ENCODE peak calls at places on chromosome 22, in ten cellular contexts. One of them, this sample, is unnamed.
A peak's percentile ranks its signal among the peaks of the same experiment; 100 is the strongest.

GRCh38 chr22:44719586-44720368 is 17.8 kb downstream of the PRR5 start:
- DNase-seq in colonic mucosa: no peak
- DNase-seq in caudate nucleus: no peak
- DNase-seq in A549: no peak
- DNase-seq in upper lobe of right lung: no peak
- DNase-seq in endodermal cell: no peak
- DNase-seq in GM23248: no peak
- DNase-seq in heart left ventricle: no peak
- DNase-seq in neuronal stem cell: no peak
- DNase-seq in psoas muscle: no peak
- DNase-seq in this sample: no peak

GRCh38 chr22:32539631-32540449 is 65.2 kb downstream of the FBXO7 start:
- DNase-seq in psoas muscle: peak; percentile 62
- DNase-seq in colonic mucosa: peak; percentile 44
- DNase-seq in A549: peak; percentile 16
- DNase-seq in heart left ventricle: peak; percentile 69
- DNase-seq in neuronal stem cell: no peak
- DNase-seq in caudate nucleus: no peak
- DNase-seq in GM23248: no peak
- DNase-seq in endodermal cell: no peak
- DNase-seq in upper lobe of right lung: no peak
- DNase-seq in this sample: no peak

GRCh38 chr22:46010951-46011626 is 34.1 kb upstream of the WNT7B start:
- DNase-seq in psoas muscle: peak; percentile 61
- DNase-seq in caudate nucleus: peak; percentile 81
- DNase-seq in neuronal stem cell: no peak
- DNase-seq in GM23248: no peak
- DNase-seq in colonic mucosa: no peak
- DNase-seq in A549: no peak
- DNase-seq in heart left ventricle: peak; percentile 21
- DNase-seq in endodermal cell: no peak
- DNase-seq in upper lobe of right lung: peak; percentile 62
- DNase-seq in this sample: peak; percentile 88

GRCh38 chr22:29096736-29097669 is 24.2 kb downstream of the KREMEN1 start:
- DNase-seq in A549: no peak
- DNase-seq in upper lobe of right lung: no peak
- DNase-seq in endodermal cell: peak; percentile 51
- DNase-seq in caudate nucleus: no peak
- DNase-seq in heart left ventricle: peak; percentile 36
- DNase-seq in psoas muscle: no peak
- DNase-seq in GM23248: no peak
- DNase-seq in neuronal stem cell: no peak
- DNase-seq in colonic mucosa: peak; percentile 41
- DNase-seq in this sample: no peak

GRCh38 chr22:46055176-46055850 is 78.4 kb upstream of the WNT7B start:
- DNase-seq in upper lobe of right lung: peak; percentile 75
- DNase-seq in A549: no peak
- DNase-seq in psoas muscle: peak; percentile 86
- DNase-seq in neuronal stem cell: no peak
- DNase-seq in GM23248: peak; percentile 72
- DNase-seq in heart left ventricle: peak; percentile 41
- DNase-seq in caudate nucleus: no peak
- DNase-seq in endodermal cell: peak; percentile 28
- DNase-seq in colonic mucosa: peak; percentile 78
- DNase-seq in this sample: no peak

GRCh38 chr22:50730941-50731661 is 6.9 kb upstream of the ACR start:
- DNase-seq in heart left ventricle: peak; percentile 40
- DNase-seq in upper lobe of right lung: peak; percentile 69
- DNase-seq in neuronal stem cell: no peak
- DNase-seq in psoas muscle: peak; percentile 37
- DNase-seq in endodermal cell: no peak
- DNase-seq in colonic mucosa: no peak
- DNase-seq in GM23248: peak; percentile 47
- DNase-seq in caudate nucleus: no peak
- DNase-seq in A549: no peak
- DNase-seq in this sample: no peak

GRCh38 chr22:24033731-24034130 is 22.6 kb downstream of the CABIN1 start:
- DNase-seq in upper lobe of right lung: no peak
- DNase-seq in heart left ventricle: no peak
- DNase-seq in A549: no peak
- DNase-seq in GM23248: no peak
- DNase-seq in colonic mucosa: no peak
- DNase-seq in caudate nucleus: no peak
- DNase-seq in endodermal cell: peak; percentile 25
- DNase-seq in psoas muscle: no peak
- DNase-seq in neuronal stem cell: no peak
- DNase-seq in this sample: no peak

GRCh38 chr22:36612458-36612857 is 83.5 kb upstream of the EIF3D start:
- DNase-seq in colonic mucosa: no peak
- DNase-seq in neuronal stem cell: no peak
- DNase-seq in heart left ventricle: no peak
- DNase-seq in GM23248: peak; percentile 86
- DNase-seq in upper lobe of right lung: no peak
- DNase-seq in endodermal cell: no peak
- DNase-seq in caudate nucleus: no peak
- DNase-seq in psoas muscle: no peak
- DNase-seq in A549: no peak
- DNase-seq in this sample: no peak

GRCh38 chr22:39234867-39235687 is 9.7 kb downstream of the PDGFB start:
- DNase-seq in GM23248: no peak
- DNase-seq in caudate nucleus: no peak
- DNase-seq in A549: no peak
- DNase-seq in endodermal cell: no peak
- DNase-seq in colonic mucosa: peak; percentile 76
- DNase-seq in upper lobe of right lung: peak; percentile 77
- DNase-seq in psoas muscle: peak; percentile 95
- DNase-seq in neuronal stem cell: no peak
- DNase-seq in heart left ventricle: peak; percentile 82
- DNase-seq in this sample: no peak

GRCh38 chr22:19055801-19056200 is 66.4 kb downstream of the DGCR2 start:
- DNase-seq in colonic mucosa: no peak
- DNase-seq in A549: no peak
- DNase-seq in neuronal stem cell: no peak
- DNase-seq in upper lobe of right lung: peak; percentile 40
- DNase-seq in psoas muscle: no peak
- DNase-seq in heart left ventricle: no peak
- DNase-seq in endodermal cell: no peak
- DNase-seq in GM23248: no peak
- DNase-seq in caudate nucleus: no peak
- DNase-seq in this sample: no peak

GRCh38 chr22:24178502-24179440 is 2.5 kb upstream of the SUSD2 start:
- DNase-seq in upper lobe of right lung: no peak
- DNase-seq in heart left ventricle: no peak
- DNase-seq in GM23248: peak; percentile 31
- DNase-seq in endodermal cell: peak; percentile 76
- DNase-seq in caudate nucleus: no peak
- DNase-seq in A549: no peak
- DNase-seq in psoas muscle: no peak
- DNase-seq in colonic mucosa: no peak
- DNase-seq in neuronal stem cell: no peak
- DNase-seq in this sample: no peak

GRCh38 chr22:20239063-20239950 is 28.8 kb downstream of the RTN4R start:
- DNase-seq in psoas muscle: peak; percentile 68
- DNase-seq in heart left ventricle: peak; percentile 78
- DNase-seq in neuronal stem cell: no peak
- DNase-seq in GM23248: peak; percentile 40
- DNase-seq in upper lobe of right lung: no peak
- DNase-seq in colonic mucosa: no peak
- DNase-seq in caudate nucleus: no peak
- DNase-seq in A549: no peak
- DNase-seq in endodermal cell: peak; percentile 67
- DNase-seq in this sample: no peak
- H3K27ac ChIP-seq in psoas muscle: peak overlapping the region; percentile 66
- H3K27ac ChIP-seq in heart left ventricle: peak overlapping the region; percentile 89
- H3K27ac ChIP-seq in neuronal stem cell: peak overlapping the region; percentile 69
- H3K27ac ChIP-seq in GM23248: no peak overlapping the region
- H3K27ac ChIP-seq in upper lobe of right lung: peak overlapping the region; percentile 66
- H3K27ac ChIP-seq in colonic mucosa: no peak overlapping the region
- H3K27ac ChIP-seq in caudate nucleus: peak overlapping the region; percentile 74
- H3K27ac ChIP-seq in A549: no peak overlapping the region
- H3K27ac ChIP-seq in endodermal cell: peak overlapping the region; percentile 95
- H3K27ac ChIP-seq in this sample: peak overlapping the region; percentile 61

GRCh38 chr22:30667486-30668305 is at the start of gene DUSP18:
- DNase-seq in heart left ventricle: peak; percentile 94
- DNase-seq in psoas muscle: peak; percentile 96
- DNase-seq in caudate nucleus: peak; percentile 84
- DNase-seq in endodermal cell: peak; percentile 99
- DNase-seq in colonic mucosa: peak; percentile 97
- DNase-seq in GM23248: peak; percentile 96
- DNase-seq in neuronal stem cell: peak; percentile 97
- DNase-seq in A549: peak; percentile 90
- DNase-seq in upper lobe of right lung: peak; percentile 97
- DNase-seq in this sample: peak; percentile 69
- H3K27ac ChIP-seq in heart left ventricle: peak within 1 kb of the TSS; percentile 71
- H3K27ac ChIP-seq in psoas muscle: peak within 1 kb of the TSS; percentile 54
- H3K27ac ChIP-seq in caudate nucleus: no peak within 1 kb of the TSS
- H3K27ac ChIP-seq in endodermal cell: no peak within 1 kb of the TSS
- H3K27ac ChIP-seq in colonic mucosa: peak within 1 kb of the TSS; percentile 90
- H3K27ac ChIP-seq in GM23248: peak within 1 kb of the TSS; percentile 56
- H3K27ac ChIP-seq in neuronal stem cell: peak within 1 kb of the TSS; percentile 67
- H3K27ac ChIP-seq in A549: peak within 1 kb of the TSS; percentile 69
- H3K27ac ChIP-seq in upper lobe of right lung: peak within 1 kb of the TSS; percentile 78
- H3K27ac ChIP-seq in this sample: peak within 1 kb of the TSS; percentile 70

DNA sequence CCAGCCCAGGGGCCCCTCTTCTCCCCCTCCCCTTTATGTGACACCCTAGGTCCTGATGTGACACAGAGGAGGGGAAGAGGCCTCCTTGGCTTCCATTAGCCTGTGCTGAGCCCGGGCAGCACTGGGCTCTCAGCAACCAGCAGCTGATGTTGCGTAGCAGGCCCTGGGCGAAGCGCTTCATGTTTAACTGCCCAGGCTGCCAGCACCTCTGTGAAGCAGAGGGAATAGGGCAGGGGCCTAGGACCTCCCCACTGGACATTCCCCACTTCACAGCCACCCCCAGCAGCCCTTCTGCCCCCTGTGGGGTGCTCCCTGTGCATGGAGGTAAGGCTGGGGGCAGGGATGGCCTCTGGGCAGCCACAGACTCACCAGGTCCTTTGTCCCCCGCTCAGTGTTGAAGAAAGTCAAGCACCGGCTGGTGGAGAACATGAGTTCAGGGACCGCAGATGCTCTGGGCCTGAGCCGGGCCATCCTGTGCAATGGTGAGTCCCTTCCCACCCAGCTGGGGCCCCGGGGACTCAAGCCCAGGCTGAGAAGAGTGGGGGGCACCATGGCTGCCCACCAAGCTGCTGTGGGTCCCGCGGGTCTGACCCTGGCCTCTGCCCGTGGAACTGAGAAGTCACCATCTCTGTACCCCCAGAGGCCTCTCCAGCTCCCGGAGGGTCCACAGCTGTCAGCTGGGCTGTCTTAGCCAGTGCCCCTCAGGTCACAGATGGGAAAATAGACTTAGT is 11.6 kb downstream of the PICK1 start:
- DNase-seq in GM23248: no peak
- DNase-seq in endodermal cell: no peak
- DNase-seq in neuronal stem cell: no peak
- DNase-seq in A549: no peak
- DNase-seq in heart left ventricle: no peak
- DNase-seq in caudate nucleus: no peak
- DNase-seq in colonic mucosa: no peak
- DNase-seq in psoas muscle: peak; percentile 58
- DNase-seq in upper lobe of right lung: no peak
- DNase-seq in this sample: no peak
- H3K27ac ChIP-seq in GM23248: no peak overlapping the region
- H3K27ac ChIP-seq in endodermal cell: peak overlapping the region; percentile 36
- H3K27ac ChIP-seq in neuronal stem cell: no peak overlapping the region
- H3K27ac ChIP-seq in A549: no peak overlapping the region
- H3K27ac ChIP-seq in heart left ventricle: peak overlapping the region; percentile 91
- H3K27ac ChIP-seq in caudate nucleus: peak overlapping the region; percentile 94
- H3K27ac ChIP-seq in colonic mucosa: no peak overlapping the region
- H3K27ac ChIP-seq in psoas muscle: peak overlapping the region; percentile 95
- H3K27ac ChIP-seq in upper lobe of right lung: no peak overlapping the region
- H3K27ac ChIP-seq in this sample: peak overlapping the region; percentile 76

GRCh38 chr22:25212337-25212736 is 7.1 kb upstream of the CRYBB2 start:
- DNase-seq in A549: no peak
- DNase-seq in psoas muscle: no peak
- DNase-seq in upper lobe of right lung: no peak
- DNase-seq in colonic mucosa: no peak
- DNase-seq in endodermal cell: no peak
- DNase-seq in neuronal stem cell: no peak
- DNase-seq in heart left ventricle: no peak
- DNase-seq in caudate nucleus: no peak
- DNase-seq in GM23248: no peak
- DNase-seq in this sample: no peak
- H3K27ac ChIP-seq in A549: no peak overlapping the region
- H3K27ac ChIP-seq in psoas muscle: no peak overlapping the region
- H3K27ac ChIP-seq in upper lobe of right lung: no peak overlapping the region
- H3K27ac ChIP-seq in colonic mucosa: no peak overlapping the region
- H3K27ac ChIP-seq in endodermal cell: no peak overlapping the region
- H3K27ac ChIP-seq in neuronal stem cell: no peak overlapping the region
- H3K27ac ChIP-seq in heart left ventricle: no peak overlapping the region
- H3K27ac ChIP-seq in caudate nucleus: no peak overlapping the region
- H3K27ac ChIP-seq in GM23248: no peak overlapping the region
- H3K27ac ChIP-seq in this sample: no peak overlapping the region

DNA sequence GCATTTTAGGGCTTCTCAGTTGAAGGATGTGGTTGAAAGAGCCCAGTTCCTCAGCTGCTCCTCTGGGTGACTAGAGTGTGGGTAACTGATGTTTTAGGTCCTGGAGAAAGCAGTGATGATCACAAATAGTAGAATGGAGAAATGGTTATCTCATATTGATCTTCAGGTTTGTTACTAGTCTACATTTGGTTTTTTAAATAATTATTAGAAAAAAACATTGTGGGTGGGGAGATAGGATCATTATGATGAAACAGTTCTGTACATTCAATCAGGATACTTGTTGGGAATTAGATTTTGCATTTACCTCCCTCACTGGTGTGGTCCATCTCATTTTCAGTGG is 24.9 kb downstream of the SREBF2 start:
- DNase-seq in GM23248: no peak
- DNase-seq in neuronal stem cell: no peak
- DNase-seq in endodermal cell: no peak
- DNase-seq in A549: no peak
- DNase-seq in upper lobe of right lung: no peak
- DNase-seq in psoas muscle: no peak
- DNase-seq in heart left ventricle: no peak
- DNase-seq in caudate nucleus: no peak
- DNase-seq in colonic mucosa: no peak
- DNase-seq in this sample: no peak
- H3K27ac ChIP-seq in GM23248: peak overlapping the region; percentile 48
- H3K27ac ChIP-seq in neuronal stem cell: no peak overlapping the region
- H3K27ac ChIP-seq in endodermal cell: no peak overlapping the region
- H3K27ac ChIP-seq in A549: no peak overlapping the region
- H3K27ac ChIP-seq in upper lobe of right lung: no peak overlapping the region
- H3K27ac ChIP-seq in psoas muscle: no peak overlapping the region
- H3K27ac ChIP-seq in heart left ventricle: peak overlapping the region; percentile 22
- H3K27ac ChIP-seq in caudate nucleus: no peak overlapping the region
- H3K27ac ChIP-seq in colonic mucosa: peak overlapping the region; percentile 56
- H3K27ac ChIP-seq in this sample: no peak overlapping the region

This sample was measured in substantia nigra.